ENCODE peak calls at places on chromosomes 13 and 19, in five cellular contexts. F is H1, W is mesenchymal stem cell, N is H9, G is trophoblast cell. J is an unnamed sample.

GRCh38 chr13:98664047-98664446 is 87.1 kb upstream of the STK24 start:
- DNase-seq in F (no peak), G (peak), N (no peak), W (peak), J (no peak)

GRCh38 chr13:30847697-30848307 is 58.3 kb upstream of the MEDAG start:
- DNase-seq in N (no peak), F (no peak), W (peak), G (no peak), J (no peak)

GRCh38 chr13:91181892-91182291 is 165.6 kb upstream of the MIR17HG start:
- DNase-seq in G (no peak), W (no peak), N (no peak), F (no peak), J (no peak)

GRCh38 chr19:29381353-29382203 is 144.2 kb upstream of the VSTM2B start:
- DNase-seq in W (no peak), N (peak), G (no peak), F (peak), J (no peak)

GRCh38 chr19:9945319-9945966 is 9.1 kb upstream of the OLFM2 start:
- DNase-seq in G (peak), W (peak), F (no peak), N (peak), J (no peak)

GRCh38 chr19:2462635-2463421 is 6.1 kb upstream of the LMNB2 start:
- DNase-seq in W (peak), G (peak), F (peak), N (peak), J (peak)

GRCh38 chr19:35796645-35797542 is 15.8 kb downstream of the PRODH2 start:
- DNase-seq in G (no peak), W (no peak), N (no peak), F (no peak), J (no peak)

GRCh38 chr13:71316964-71317363 is 550.0 kb downstream of the DACH1 start:
- DNase-seq in G (no peak), N (no peak), W (no peak), F (no peak), J (no peak)

GRCh38 chr13:90545070-90545840 is 802.2 kb upstream of the MIR17HG start:
- DNase-seq in N (no peak), F (no peak), W (no peak), G (no peak), J (no peak)

GRCh38 chr13:92682832-92683517 is 543.6 kb upstream of the GPC6 start:
- DNase-seq in G (no peak), W (no peak), F (no peak), N (no peak), J (no peak)

GRCh38 chr19:574658-575526 is 2.5 kb downstream of the BSG start:
- DNase-seq in W (peak), F (no peak), N (no peak), G (peak), J (no peak)

GRCh38 chr13:44232729-44233128 is 140.9 kb upstream of the SERP2 start:
- DNase-seq in W (peak), F (no peak), G (no peak), N (no peak), J (no peak)

GRCh38 chr13:98751397-98752110 is 918 bp downstream of the SLC15A1 start:
- DNase-seq in W (peak), G (peak), F (peak), N (peak), J (no peak)

GRCh38 chr13:20125129-20125782 is 35.6 kb downstream of the GJA3 start:
- DNase-seq in G (peak), F (no peak), W (peak), N (peak), J (no peak)

GRCh38 chr13:101869553-101869952 is 417.1 kb downstream of the ITGBL1 start:
- DNase-seq in G (peak), W (peak), F (no peak), N (no peak), J (no peak)

GRCh38 chr19:55325172-55325571 is at the start of gene TMEM150B:
- DNase-seq in N (no peak), W (no peak), G (no peak), F (no peak), J (no peak)

GRCh38 chr13:89375839-89376238 is 1704.7 kb downstream of the SLITRK5 start:
- DNase-seq in W (peak), F (no peak), N (no peak), G (no peak), J (no peak)

GRCh38 chr13:81927347-81927746 is 1586.4 kb upstream of the SPRY2 start:
- DNase-seq in F (no peak), N (peak), G (no peak), W (peak), J (no peak)

GRCh38 chr13:99316657-99317244 is 9.6 kb upstream of the GPR183 start:
- DNase-seq in W (peak), G (no peak), N (no peak), F (no peak), J (no peak)

GRCh38 chr13:50085063-50085462 is 69.8 kb downstream of the KCNRG start:
- DNase-seq in F (no peak), N (no peak), W (peak), G (peak), J (peak)

GRCh38 chr19:39379865-39380399 is 11.0 kb downstream of the PAF1 start:
- DNase-seq in G (no peak), N (no peak), F (no peak), W (no peak), J (no peak)

GRCh38 chr13:101018720-101019119 is 344.1 kb upstream of the TMTC4 start:
- DNase-seq in N (no peak), F (no peak), G (peak), W (peak), J (no peak)

GRCh38 chr19:47068876-47069406 is 20.5 kb upstream of the TMEM160 start:
- DNase-seq in F (no peak), G (no peak), N (no peak), W (no peak), J (no peak)

GRCh38 chr19:15468675-15469512 is 4.5 kb upstream of the RASAL3 start:
- DNase-seq in F (no peak), N (no peak), G (no peak), W (no peak), J (no peak)

GRCh38 chr19:624433-625109 is 8.8 kb downstream of the POLRMT start:
- DNase-seq in N (no peak), W (no peak), G (no peak), F (no peak), J (no peak)

GRCh38 chr13:74761794-74762193 is 627.6 kb upstream of the KLF12 start:
- DNase-seq in W (no peak), F (no peak), G (no peak), N (no peak), J (no peak)

GRCh38 chr13:43008591-43008990 is 14.8 kb upstream of the DNAJC15 start:
- DNase-seq in F (no peak), N (no peak), G (no peak), W (no peak), J (no peak)

GRCh38 chr13:41601718-41602445 is 144.5 kb downstream of the RGCC start:
- DNase-seq in F (no peak), N (no peak), W (peak), G (no peak), J (no peak)

GRCh38 chr13:76397413-76397812 is 488.8 kb downstream of the KCTD12 start:
- DNase-seq in G (no peak), N (no peak), W (no peak), F (no peak), J (no peak)
- H2BK12ac ChIP-seq in G (no peak), N (no peak), W (peak), F (no peak), J (no peak)

GRCh38 chr19:40598918-40599307 is 2.3 kb upstream of the LTBP4 start:
- DNase-seq in G (no peak), N (no peak), F (no peak), W (no peak), J (no peak)

GRCh38 chr19:40596608-40597328 is 4.4 kb upstream of the LTBP4 start:
- DNase-seq in F (peak), G (peak), W (peak), N (peak), J (no peak)

GRCh38 chr19:40599331-40600085 is 1.7 kb upstream of the LTBP4 start:
- DNase-seq in G (no peak), F (no peak), W (no peak), N (peak), J (no peak)

GRCh38 chr19:40597329-40597838 is 3.8 kb upstream of the LTBP4 start:
- DNase-seq in N (no peak), F (no peak), W (no peak), G (no peak), J (no peak)

GRCh38 chr19:40598121-40598917 is 2.9 kb upstream of the LTBP4 start:
- DNase-seq in F (peak), N (peak), G (peak), W (peak), J (peak)
- H2AFZ ChIP-seq in F (peak), N (no peak), G (no peak), W (peak), J (peak)

GRCh38 chr19:44509478-44509877 is 9.2 kb upstream of the ZNF180 start:
- DNase-seq in G (no peak), N (no peak), F (no peak), W (no peak), J (no peak)
- H2BK12ac ChIP-seq in G (no peak), N (no peak), F (no peak), W (no peak), J (no peak)

GRCh38 chr19:12764698-12765097 is 10.7 kb downstream of the HOOK2 start:
- DNase-seq in G (no peak), W (no peak), F (no peak), N (no peak), J (no peak)

GRCh38 chr19:12767666-12768065 is 7.7 kb downstream of the HOOK2 start:
- DNase-seq in N (no peak), G (no peak), W (no peak), F (no peak), J (no peak)

GRCh38 chr19:12769689-12770088 is 5.7 kb downstream of the HOOK2 start:
- DNase-seq in W (no peak), N (peak), G (peak), F (peak), J (no peak)

GRCh38 chr19:12766051-12766521 is 9.3 kb downstream of the HOOK2 start:
- DNase-seq in N (peak), G (peak), W (no peak), F (peak), J (no peak)

GRCh38 chr19:12767150-12767549 is 8.2 kb downstream of the HOOK2 start:
- DNase-seq in G (no peak), W (no peak), F (no peak), N (no peak), J (no peak)
- H2AFZ ChIP-seq in G (no peak), W (no peak), F (no peak), N (no peak), J (no peak)

DNA sequence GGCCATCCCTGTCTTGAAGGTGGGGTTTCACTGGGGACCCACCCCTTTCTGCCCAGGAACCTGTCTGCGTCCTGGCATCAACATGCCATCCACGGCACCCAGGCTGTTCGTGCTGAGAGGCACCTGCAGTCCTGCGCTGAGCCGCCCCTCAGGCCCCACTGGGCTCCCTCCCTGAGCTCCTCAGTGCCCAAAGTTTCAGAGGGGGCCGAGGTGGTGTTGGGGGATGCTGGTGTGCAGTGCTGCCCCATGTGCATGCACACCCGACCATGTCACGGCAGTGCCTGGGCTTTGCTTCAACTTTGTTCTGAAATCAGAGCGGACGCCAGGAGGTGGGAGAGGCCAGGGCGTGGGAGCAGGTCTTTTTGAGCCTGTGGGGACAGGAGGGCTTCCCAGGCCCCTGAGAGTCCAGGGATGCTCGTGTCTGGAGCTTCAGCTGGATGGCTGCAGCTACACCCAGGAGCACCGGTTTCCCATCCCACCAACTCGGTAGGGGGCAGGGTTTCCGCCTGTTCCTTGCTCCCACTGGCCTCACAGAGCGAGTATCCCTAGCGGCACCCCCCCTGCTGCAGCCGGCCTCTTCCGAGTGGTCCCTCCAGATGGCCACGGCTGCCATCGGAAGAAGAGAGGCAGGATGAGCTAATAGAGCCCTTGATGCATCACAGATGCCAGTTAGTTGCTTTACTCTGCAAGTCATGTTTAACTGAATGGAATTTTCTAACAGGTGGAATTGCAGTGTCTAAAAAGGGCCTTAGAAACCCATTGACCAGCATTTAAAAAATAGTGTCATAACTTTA is 44.0 kb downstream of the WDFY2 start:
- DNase-seq in N (no peak), W (peak), G (peak), F (no peak), J (no peak)
- H2BK12ac ChIP-seq in N (no peak), W (no peak), G (no peak), F (no peak), J (peak)

GRCh38 chr13:32988588-32989256 is 27.5 kb upstream of the KL start:
- DNase-seq in N (no peak), F (no peak), G (no peak), W (no peak), J (no peak)
- H2AFZ ChIP-seq in N (no peak), F (no peak), G (no peak), W (no peak), J (no peak)

DNA sequence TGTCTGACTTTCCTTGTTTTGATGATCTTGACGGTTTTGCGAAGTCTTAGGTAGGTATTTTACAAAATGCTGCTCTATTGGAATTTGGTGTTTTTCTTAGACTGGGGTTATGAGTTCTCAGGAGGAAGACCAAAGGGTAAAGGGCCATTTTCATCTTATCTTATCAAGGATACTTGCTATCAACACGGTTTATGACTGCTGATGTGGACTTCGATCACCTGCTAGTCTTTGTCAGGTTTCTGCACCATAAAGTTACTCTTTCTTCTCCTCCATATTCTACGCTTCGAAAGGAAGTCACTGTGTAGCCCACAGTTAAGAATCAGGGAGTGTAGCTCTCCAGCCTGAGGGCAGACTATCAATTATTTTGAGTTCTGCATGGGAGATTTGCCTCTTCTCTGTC is 7.4 kb upstream of the CEBPG start:
- DNase-seq in N (no peak), F (no peak), W (no peak), G (no peak), J (no peak)
- H2BK12ac ChIP-seq in N (no peak), F (no peak), W (no peak), G (no peak), J (no peak)

DNA sequence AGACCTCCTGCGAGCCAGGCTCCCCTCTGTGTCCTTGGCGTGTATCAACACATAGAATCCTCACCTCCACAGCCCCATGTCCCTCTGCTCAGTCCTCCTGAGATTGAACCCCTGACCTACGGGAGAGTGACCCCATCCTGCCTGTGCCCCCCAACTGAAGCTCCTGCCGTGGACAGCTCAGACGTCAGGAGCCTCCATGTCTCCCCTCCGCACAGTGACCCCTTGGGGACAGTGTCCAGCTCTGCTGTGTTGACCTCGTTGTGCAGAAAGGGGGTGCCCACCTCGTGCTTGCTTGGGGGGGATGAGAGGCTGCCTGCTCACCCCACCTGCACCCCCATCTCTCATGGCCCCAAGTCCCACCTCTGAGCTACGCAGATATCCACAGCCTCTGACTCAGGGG is 490 bp upstream of the SIGLEC9 start:
- DNase-seq in W (no peak), N (no peak), G (no peak), F (no peak), J (no peak)
- H2AFZ ChIP-seq in W (no peak), N (no peak), G (no peak), F (no peak), J (no peak)